ENCODE peak calls at places on chromosomes 11 and 22, in six cellular contexts. One of them, this sample, is unnamed.
A peak's percentile ranks its signal among the peaks of the same experiment; 100 is the strongest.

GRCh38 chr22:44578115-44578457 is 80.1 kb upstream of the RTL6 start:
- DNase-seq in CD4-positive, alpha-beta memory T cell: no peak
- DNase-seq in upper lobe of right lung: peak; percentile 20
- DNase-seq in thoracic aorta: no peak
- DNase-seq in mammary epithelial cell: no peak
- DNase-seq in colonic mucosa: no peak
- DNase-seq in this sample: no peak

GRCh38 chr11:17412488-17413180 is 24.2 kb upstream of the KCNJ11 start:
- DNase-seq in mammary epithelial cell: no peak
- DNase-seq in CD4-positive, alpha-beta memory T cell: no peak
- DNase-seq in upper lobe of right lung: no peak
- DNase-seq in thoracic aorta: no peak
- DNase-seq in colonic mucosa: no peak
- DNase-seq in this sample: peak; percentile 33

GRCh38 chr22:45424241-45424731 is 10.8 kb downstream of the RIBC2 start:
- DNase-seq in thoracic aorta: no peak
- DNase-seq in upper lobe of right lung: peak; percentile 78
- DNase-seq in colonic mucosa: no peak
- DNase-seq in mammary epithelial cell: no peak
- DNase-seq in CD4-positive, alpha-beta memory T cell: no peak
- DNase-seq in this sample: no peak

GRCh38 chr11:44110231-44110679 is 14.8 kb downstream of the EXT2 start:
- DNase-seq in thoracic aorta: no peak
- DNase-seq in colonic mucosa: peak; percentile 69
- DNase-seq in CD4-positive, alpha-beta memory T cell: peak; percentile 32
- DNase-seq in upper lobe of right lung: no peak
- DNase-seq in mammary epithelial cell: peak; percentile 32
- DNase-seq in this sample: peak; percentile 49

GRCh38 chr11:109552376-109552775 is 130.4 kb downstream of the C11orf87 start:
- DNase-seq in upper lobe of right lung: no peak
- DNase-seq in colonic mucosa: no peak
- DNase-seq in thoracic aorta: no peak
- DNase-seq in mammary epithelial cell: peak; percentile 57
- DNase-seq in CD4-positive, alpha-beta memory T cell: no peak
- DNase-seq in this sample: no peak

GRCh38 chr11:69562302-69562701 is 78.7 kb upstream of the CCND1 start:
- DNase-seq in thoracic aorta: no peak
- DNase-seq in CD4-positive, alpha-beta memory T cell: no peak
- DNase-seq in mammary epithelial cell: no peak
- DNase-seq in colonic mucosa: no peak
- DNase-seq in upper lobe of right lung: no peak
- DNase-seq in this sample: no peak

GRCh38 chr11:57938351-57938750 is 85.3 kb upstream of the OR9Q1 start:
- DNase-seq in mammary epithelial cell: no peak
- DNase-seq in CD4-positive, alpha-beta memory T cell: no peak
- DNase-seq in colonic mucosa: no peak
- DNase-seq in thoracic aorta: no peak
- DNase-seq in upper lobe of right lung: no peak
- DNase-seq in this sample: no peak

GRCh38 chr11:133782116-133782725 is 63.1 kb downstream of the SPATA19 start:
- DNase-seq in CD4-positive, alpha-beta memory T cell: no peak
- DNase-seq in mammary epithelial cell: no peak
- DNase-seq in upper lobe of right lung: no peak
- DNase-seq in colonic mucosa: no peak
- DNase-seq in thoracic aorta: no peak
- DNase-seq in this sample: no peak

GRCh38 chr22:28867191-28867590 is 16.2 kb upstream of the ZNRF3 start:
- DNase-seq in thoracic aorta: no peak
- DNase-seq in colonic mucosa: no peak
- DNase-seq in mammary epithelial cell: no peak
- DNase-seq in CD4-positive, alpha-beta memory T cell: no peak
- DNase-seq in upper lobe of right lung: no peak
- DNase-seq in this sample: no peak

GRCh38 chr11:8930456-8931175 is 2.1 kb downstream of the C11orf16 start:
- DNase-seq in mammary epithelial cell: no peak
- DNase-seq in colonic mucosa: no peak
- DNase-seq in upper lobe of right lung: no peak
- DNase-seq in CD4-positive, alpha-beta memory T cell: no peak
- DNase-seq in thoracic aorta: no peak
- DNase-seq in this sample: no peak

GRCh38 chr11:114171257-114172054 is 111.9 kb downstream of the ZBTB16 start:
- DNase-seq in upper lobe of right lung: peak; percentile 86
- DNase-seq in CD4-positive, alpha-beta memory T cell: no peak
- DNase-seq in thoracic aorta: peak; percentile 84
- DNase-seq in colonic mucosa: peak; percentile 65
- DNase-seq in mammary epithelial cell: no peak
- DNase-seq in this sample: no peak

GRCh38 chr11:124763156-124763947 is 1.3 kb upstream of the ESAM start:
- DNase-seq in CD4-positive, alpha-beta memory T cell: peak; percentile 80
- DNase-seq in thoracic aorta: no peak
- DNase-seq in mammary epithelial cell: peak; percentile 41
- DNase-seq in upper lobe of right lung: peak; percentile 95
- DNase-seq in colonic mucosa: peak; percentile 94
- DNase-seq in this sample: peak; percentile 80

GRCh38 chr11:16925495-16926065 is 88.6 kb downstream of the PLEKHA7 start:
- DNase-seq in colonic mucosa: peak; percentile 62
- DNase-seq in mammary epithelial cell: peak; percentile 75
- DNase-seq in CD4-positive, alpha-beta memory T cell: no peak
- DNase-seq in thoracic aorta: no peak
- DNase-seq in upper lobe of right lung: peak; percentile 73
- DNase-seq in this sample: no peak

GRCh38 chr22:36258750-36259619 is 6.1 kb downstream of the APOL1 start:
- DNase-seq in CD4-positive, alpha-beta memory T cell: no peak
- DNase-seq in thoracic aorta: no peak
- DNase-seq in upper lobe of right lung: no peak
- DNase-seq in colonic mucosa: no peak
- DNase-seq in mammary epithelial cell: no peak
- DNase-seq in this sample: no peak

GRCh38 chr11:119374632-119375394 is 6.7 kb downstream of the USP2 start:
- DNase-seq in upper lobe of right lung: peak; percentile 58
- DNase-seq in colonic mucosa: no peak
- DNase-seq in thoracic aorta: no peak
- DNase-seq in mammary epithelial cell: no peak
- DNase-seq in CD4-positive, alpha-beta memory T cell: no peak
- DNase-seq in this sample: no peak

GRCh38 chr22:47808236-47808845 is 1045.9 kb downstream of the TBC1D22A start:
- DNase-seq in colonic mucosa: no peak
- DNase-seq in mammary epithelial cell: no peak
- DNase-seq in CD4-positive, alpha-beta memory T cell: no peak
- DNase-seq in upper lobe of right lung: no peak
- DNase-seq in thoracic aorta: no peak
- DNase-seq in this sample: no peak

GRCh38 chr11:11211186-11211585 is 141.9 kb downstream of the CSNK2A3 start:
- DNase-seq in mammary epithelial cell: peak; percentile 71
- DNase-seq in colonic mucosa: no peak
- DNase-seq in CD4-positive, alpha-beta memory T cell: no peak
- DNase-seq in thoracic aorta: no peak
- DNase-seq in upper lobe of right lung: no peak
- DNase-seq in this sample: no peak

GRCh38 chr11:113262594-113262993 is 51.8 kb upstream of the TTC12 start:
- DNase-seq in upper lobe of right lung: no peak
- DNase-seq in CD4-positive, alpha-beta memory T cell: peak; percentile 27
- DNase-seq in colonic mucosa: no peak
- DNase-seq in mammary epithelial cell: no peak
- DNase-seq in thoracic aorta: no peak
- DNase-seq in this sample: no peak

GRCh38 chr11:118437736-118438125 is 1.4 kb downstream of the KMT2A start:
- DNase-seq in mammary epithelial cell: peak; percentile 48
- DNase-seq in upper lobe of right lung: no peak
- DNase-seq in thoracic aorta: no peak
- DNase-seq in colonic mucosa: peak; percentile 63
- DNase-seq in CD4-positive, alpha-beta memory T cell: peak; percentile 24
- DNase-seq in this sample: peak; percentile 62

GRCh38 chr11:119306373-119306890 is 10.5 kb downstream of the MCAM start:
- DNase-seq in thoracic aorta: no peak
- DNase-seq in CD4-positive, alpha-beta memory T cell: peak; percentile 41
- DNase-seq in mammary epithelial cell: no peak
- DNase-seq in colonic mucosa: no peak
- DNase-seq in upper lobe of right lung: no peak
- DNase-seq in this sample: no peak

GRCh38 chr11:36075053-36075452 is 131.2 kb downstream of the LDLRAD3 start:
- DNase-seq in thoracic aorta: no peak
- DNase-seq in colonic mucosa: no peak
- DNase-seq in upper lobe of right lung: no peak
- DNase-seq in mammary epithelial cell: peak; percentile 3
- DNase-seq in CD4-positive, alpha-beta memory T cell: no peak
- DNase-seq in this sample: no peak

GRCh38 chr11:19199766-19200165 is 2.0 kb downstream of the CSRP3 start:
- DNase-seq in upper lobe of right lung: no peak
- DNase-seq in thoracic aorta: no peak
- DNase-seq in colonic mucosa: no peak
- DNase-seq in CD4-positive, alpha-beta memory T cell: no peak
- DNase-seq in mammary epithelial cell: no peak
- DNase-seq in this sample: no peak

GRCh38 chr11:19201737-19202605 is at the start of gene CSRP3:
- DNase-seq in colonic mucosa: no peak
- DNase-seq in CD4-positive, alpha-beta memory T cell: no peak
- DNase-seq in mammary epithelial cell: no peak
- DNase-seq in thoracic aorta: no peak
- DNase-seq in upper lobe of right lung: no peak
- DNase-seq in this sample: no peak

GRCh38 chr11:19196458-19196857 is 5.3 kb downstream of the CSRP3 start:
- DNase-seq in mammary epithelial cell: no peak
- DNase-seq in upper lobe of right lung: no peak
- DNase-seq in thoracic aorta: no peak
- DNase-seq in colonic mucosa: no peak
- DNase-seq in CD4-positive, alpha-beta memory T cell: no peak
- DNase-seq in this sample: no peak

GRCh38 chr11:19199037-19199436 is 2.7 kb downstream of the CSRP3 start:
- DNase-seq in CD4-positive, alpha-beta memory T cell: no peak
- DNase-seq in upper lobe of right lung: no peak
- DNase-seq in colonic mucosa: no peak
- DNase-seq in thoracic aorta: no peak
- DNase-seq in mammary epithelial cell: no peak
- DNase-seq in this sample: no peak

DNA sequence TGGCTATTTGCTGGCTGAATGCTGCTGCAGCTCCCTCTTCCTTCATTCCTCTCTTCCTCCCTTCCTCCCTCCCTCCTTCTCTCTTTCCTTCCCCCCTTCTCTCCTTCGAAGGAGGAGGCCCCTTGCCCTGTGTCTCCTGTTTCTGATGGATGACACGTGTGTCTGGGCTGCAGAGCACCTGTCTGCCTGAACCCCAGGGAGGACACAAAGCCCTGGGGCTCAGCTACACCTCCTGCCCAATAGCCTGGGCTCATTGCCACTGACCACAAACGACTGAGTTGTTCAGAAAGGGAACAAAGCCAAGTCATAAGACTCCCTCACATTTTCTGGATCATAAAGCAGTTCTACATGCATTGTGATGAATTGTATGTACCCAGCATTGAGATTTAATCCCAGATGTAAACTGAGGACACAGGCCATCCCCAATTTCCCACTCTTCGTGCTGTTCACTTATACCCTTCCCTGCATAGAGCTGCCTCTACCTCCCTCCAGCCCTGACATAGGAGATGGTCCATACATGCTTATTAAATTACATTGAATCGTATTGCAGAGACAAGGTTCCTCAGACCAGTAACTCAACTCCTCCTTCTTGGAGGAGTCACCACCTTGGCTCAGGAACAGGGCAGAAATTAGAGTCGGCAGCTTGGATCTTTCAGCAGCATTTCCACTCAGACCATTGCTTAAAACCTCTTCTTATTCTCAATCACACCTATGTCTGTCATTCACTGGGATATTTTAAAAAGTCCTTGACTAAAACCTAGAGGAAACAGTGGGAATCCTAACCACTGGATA is 1.2 kb downstream of the CSRP3 start:
- DNase-seq in CD4-positive, alpha-beta memory T cell: no peak
- DNase-seq in thoracic aorta: no peak
- DNase-seq in colonic mucosa: peak; percentile 37
- DNase-seq in mammary epithelial cell: peak; percentile 84
- DNase-seq in upper lobe of right lung: no peak
- DNase-seq in this sample: no peak
- H3K4me3 ChIP-seq in CD4-positive, alpha-beta memory T cell: no peak overlapping the region
- H3K4me3 ChIP-seq in thoracic aorta: no peak overlapping the region
- H3K4me3 ChIP-seq in colonic mucosa: no peak overlapping the region
- H3K4me3 ChIP-seq in mammary epithelial cell: no peak overlapping the region
- H3K4me3 ChIP-seq in upper lobe of right lung: no peak overlapping the region
- H3K4me3 ChIP-seq in this sample: no peak overlapping the region

GRCh38 chr22:19797086-19797485 is 36.5 kb downstream of the TBX1 start:
- DNase-seq in mammary epithelial cell: no peak
- DNase-seq in CD4-positive, alpha-beta memory T cell: no peak
- DNase-seq in upper lobe of right lung: no peak
- DNase-seq in colonic mucosa: no peak
- DNase-seq in thoracic aorta: no peak
- DNase-seq in this sample: no peak
- H3K4me1 ChIP-seq in mammary epithelial cell: no peaks in the 10 kb centered on the region
- H3K4me1 ChIP-seq in CD4-positive, alpha-beta memory T cell: no peaks in the 10 kb centered on the region
- H3K4me1 ChIP-seq in upper lobe of right lung: no peaks in the 10 kb centered on the region
- H3K4me1 ChIP-seq in colonic mucosa: no peaks in the 10 kb centered on the region
- H3K4me1 ChIP-seq in thoracic aorta: peaks cover 36% of the 10 kb centered on the region
- H3K4me1 ChIP-seq in this sample: no peaks in the 10 kb centered on the region

DNA sequence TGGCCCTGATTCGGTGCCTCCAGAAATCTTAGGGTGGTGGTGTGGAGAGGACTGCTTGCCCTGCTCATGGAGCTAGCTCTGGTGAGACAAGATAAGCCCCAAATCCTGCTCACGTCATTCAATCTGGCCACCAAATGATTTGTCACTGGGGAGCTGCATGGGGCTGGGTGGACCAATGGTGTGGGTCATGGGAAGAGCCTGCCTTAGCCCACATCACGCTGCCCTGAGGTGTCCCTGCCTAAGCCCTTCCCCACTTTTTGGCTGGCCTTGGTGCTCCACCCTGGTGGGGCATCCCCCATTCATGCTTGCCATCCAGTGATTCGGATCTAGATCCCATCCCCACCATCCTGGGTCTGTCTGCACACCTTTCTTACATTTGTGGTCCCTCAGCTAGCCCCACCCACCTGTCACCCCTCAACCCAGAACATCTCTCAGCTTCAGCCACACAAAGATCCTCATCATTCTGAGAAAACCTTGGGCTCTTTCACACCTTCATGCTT is 87.6 kb downstream of the PDE2A start:
- DNase-seq in upper lobe of right lung: no peak
- DNase-seq in colonic mucosa: no peak
- DNase-seq in mammary epithelial cell: no peak
- DNase-seq in CD4-positive, alpha-beta memory T cell: no peak
- DNase-seq in thoracic aorta: no peak
- DNase-seq in this sample: no peak
- H3K27me3 ChIP-seq in upper lobe of right lung: peaks cover 41% of the 10 kb centered on the region
- H3K27me3 ChIP-seq in colonic mucosa: peaks cover 33% of the 10 kb centered on the region
- H3K27me3 ChIP-seq in mammary epithelial cell: peaks cover 13% of the 10 kb centered on the region
- H3K27me3 ChIP-seq in CD4-positive, alpha-beta memory T cell: peaks cover 11% of the 10 kb centered on the region
- H3K27me3 ChIP-seq in thoracic aorta: peaks cover 11% of the 10 kb centered on the region
- H3K27me3 ChIP-seq in this sample: peaks cover 9% of the 10 kb centered on the region

DNA sequence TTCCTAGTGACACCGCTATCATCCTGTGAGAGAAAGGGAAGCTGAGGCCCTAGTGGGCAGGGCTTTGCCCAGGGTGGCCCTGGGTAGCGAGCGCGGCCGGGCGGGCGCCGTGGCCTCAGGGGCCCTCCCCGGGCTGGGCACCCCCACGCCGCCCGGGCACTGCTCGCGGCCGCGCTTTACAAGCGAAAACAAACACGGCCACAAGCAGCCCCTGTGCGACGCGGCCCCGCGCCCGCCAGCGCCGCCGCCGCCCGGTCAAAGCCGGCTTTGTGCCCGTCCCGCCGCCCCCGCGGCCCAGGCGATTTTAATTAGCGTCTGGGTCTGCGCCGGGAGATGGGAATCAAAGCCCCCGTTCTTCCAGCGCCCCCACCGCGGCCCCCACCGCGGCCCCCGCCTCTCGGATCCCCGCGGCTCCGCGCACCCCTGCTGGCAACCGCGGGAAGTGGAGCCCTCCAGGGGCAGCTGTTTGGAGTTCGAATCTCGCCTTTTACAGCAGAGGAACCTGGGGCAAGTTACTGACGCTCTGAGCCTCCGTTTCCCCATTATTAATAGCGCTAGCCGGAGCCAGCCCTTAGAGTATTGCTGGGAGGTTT is 47.9 kb downstream of the CHRDL2 start:
- DNase-seq in thoracic aorta: no peak
- DNase-seq in upper lobe of right lung: peak; percentile 80
- DNase-seq in mammary epithelial cell: no peak
- DNase-seq in CD4-positive, alpha-beta memory T cell: no peak
- DNase-seq in colonic mucosa: no peak
- DNase-seq in this sample: no peak
- H3K4me3 ChIP-seq in thoracic aorta: peak overlapping the region; percentile 72
- H3K4me3 ChIP-seq in upper lobe of right lung: peak overlapping the region; percentile 57
- H3K4me3 ChIP-seq in mammary epithelial cell: peak overlapping the region; percentile 28
- H3K4me3 ChIP-seq in CD4-positive, alpha-beta memory T cell: no peak overlapping the region
- H3K4me3 ChIP-seq in colonic mucosa: peak overlapping the region; percentile 34
- H3K4me3 ChIP-seq in this sample: no peak overlapping the region